ENCODE peak calls at places on chromosomes 16 and 17, in five cellular contexts. Q is astrocyte of the cerebellum; P is fibroblast of the conjunctiva; M is naive thymus-derived CD8-positive, alpha-beta T cell; V is Peyer's patch. B is an unnamed sample.

GRCh38 chr16:56137269-56137668 is 54.0 kb upstream of the GNAO1 start:
- DNase-seq in Q (no peak), P (no peak), M (no peak), V (no peak), B (no peak)

GRCh38 chr17:32276217-32276616 is 10.6 kb downstream of the RHBDL3 start:
- DNase-seq in Q (no peak), P (no peak), M (no peak), V (no peak), B (no peak)

GRCh38 chr17:65205655-65206054 is 68.5 kb downstream of the RGS9 start:
- DNase-seq in Q (no peak), P (no peak), M (no peak), V (no peak), B (no peak)

GRCh38 chr16:47848481-47849109 is 307.2 kb downstream of the ABCC12 start:
- DNase-seq in Q (peak; percentile 34), P (no peak), M (no peak), V (no peak), B (no peak)

GRCh38 chr17:79974786-79975497 is 60.7 kb downstream of the TBC1D16 start:
- DNase-seq in Q (no peak), P (no peak), M (no peak), V (no peak), B (no peak)

GRCh38 chr16:88943131-88943664 is 33.8 kb downstream of the CBFA2T3 start:
- DNase-seq in Q (no peak), P (no peak), M (no peak), V (no peak), B (no peak)

GRCh38 chr16:75045424-75045823 is 46.6 kb downstream of the ZNRF1 start:
- DNase-seq in Q (no peak), P (no peak), M (no peak), V (no peak), B (no peak)

GRCh38 chr17:38532451-38532850 is 73.3 kb downstream of the SRCIN1 start:
- DNase-seq in Q (no peak), P (no peak), M (no peak), V (no peak), B (no peak)

GRCh38 chr17:57130708-57131461 is 45.8 kb downstream of the AKAP1 start:
- DNase-seq in Q (peak; percentile 55), P (peak; percentile 68), M (peak; percentile 80), V (peak; percentile 84), B (peak; percentile 67)

GRCh38 chr17:31824771-31825360 is 34.2 kb downstream of the COPRS start:
- DNase-seq in Q (no peak), P (no peak), M (no peak), V (no peak), B (no peak)

GRCh38 chr16:55503726-55504553 is 4.9 kb upstream of the LPCAT2 start:
- DNase-seq in Q (no peak), P (no peak), M (no peak), V (no peak), B (no peak)

GRCh38 chr17:81025065-81025751 is 9.7 kb upstream of the BAIAP2 start:
- DNase-seq in Q (no peak), P (no peak), M (no peak), V (no peak), B (no peak)

GRCh38 chr17:31492880-31493655 is 101.6 kb downstream of the RAB11FIP4 start:
- DNase-seq in Q (no peak), P (no peak), M (peak; percentile 44), V (no peak), B (no peak)

GRCh38 chr16:85138073-85138824 is 26.0 kb upstream of the CIBAR2 start:
- DNase-seq in Q (no peak), P (no peak), M (no peak), V (no peak), B (no peak)

B was measured in T1000.